ENCODE peak calls at places on chromosomes 12 and 14, in six cellular contexts. K, J, W, M, D and Q are unnamed samples.

GRCh38 chr12:91778938-91779400 is 366.7 kb downstream of the BTG1 start:
- DNase-seq in D (peak), K (no peak), M (peak), J (peak), W (peak), Q (no peak)

GRCh38 chr12:93183940-93184663 is 193.6 kb upstream of the NUDT4 start:
- DNase-seq in W (peak), D (no peak), J (no peak), M (no peak), K (no peak), Q (no peak)

GRCh38 chr12:132069336-132069985 is 74.7 kb downstream of the DDX51 start:
- DNase-seq in J (no peak), W (no peak), K (no peak), D (no peak), M (no peak), Q (no peak)

GRCh38 chr14:95524706-95525512 is 8.5 kb upstream of the SYNE3 start:
- DNase-seq in K (no peak), M (peak), J (no peak), D (peak), W (no peak), Q (no peak)

GRCh38 chr14:24179961-24180726 is 8.3 kb downstream of the REC8 start:
- DNase-seq in K (no peak), M (no peak), D (no peak), W (no peak), J (no peak), Q (no peak)

GRCh38 chr14:73553845-73554244 is 4.9 kb downstream of the HEATR4 start:
- DNase-seq in K (no peak), W (no peak), D (no peak), M (no peak), J (no peak), Q (no peak)

GRCh38 chr14:101583006-101583708 is 21.9 kb downstream of the DIO3 start:
- DNase-seq in J (no peak), D (no peak), W (no peak), K (no peak), M (no peak), Q (no peak)

GRCh38 chr12:88235183-88235833 is 93.2 kb downstream of the TMTC3 start:
- DNase-seq in K (no peak), W (peak), D (no peak), M (no peak), J (no peak), Q (no peak)

GRCh38 chr12:66482880-66483279 is 180.6 kb downstream of the HELB start:
- DNase-seq in W (no peak), D (no peak), M (no peak), J (no peak), K (no peak), Q (no peak)

DNA sequence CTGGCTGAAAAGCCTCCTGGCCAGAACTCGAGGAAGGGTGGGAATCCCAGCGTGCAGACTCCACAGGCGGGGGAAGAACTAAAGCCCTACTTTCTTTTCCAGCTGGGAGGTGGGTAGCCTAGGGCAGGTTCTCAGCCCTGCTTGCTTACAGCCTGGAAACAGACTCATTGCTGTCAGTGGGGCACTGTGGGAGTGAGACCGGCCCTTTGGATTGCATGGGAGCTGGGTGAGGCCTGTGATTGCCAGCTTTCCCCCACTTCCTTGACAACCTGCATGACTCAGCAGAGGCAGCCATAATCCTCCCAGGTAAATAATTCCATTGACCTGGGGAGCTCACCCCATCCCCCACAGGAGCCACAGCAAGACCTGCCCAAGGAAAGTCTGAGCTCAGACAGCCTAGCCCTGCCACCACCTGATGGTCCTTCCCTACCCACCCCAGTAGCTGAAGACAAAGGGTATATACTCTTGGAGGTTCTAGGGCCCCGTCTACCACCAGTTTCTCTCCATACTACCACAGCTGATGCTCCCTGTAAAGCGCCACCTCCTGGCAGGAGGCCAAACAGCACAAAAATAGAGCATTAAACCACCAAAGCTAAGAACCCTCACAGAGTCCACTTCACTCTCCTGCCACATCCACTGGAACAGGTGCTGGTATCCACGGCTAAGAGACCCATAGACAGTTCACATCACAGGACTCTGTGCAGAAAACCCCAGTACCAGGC is 294.1 kb downstream of the SEC23A start:
- DNase-seq in M (peak), J (no peak), K (peak), W (no peak), D (peak), Q (peak)
- TF ChIP-seq ATF3 in M (no peak), J (no peak), K (no peak), W (no peak), D (no peak), Q (no peak)

DNA sequence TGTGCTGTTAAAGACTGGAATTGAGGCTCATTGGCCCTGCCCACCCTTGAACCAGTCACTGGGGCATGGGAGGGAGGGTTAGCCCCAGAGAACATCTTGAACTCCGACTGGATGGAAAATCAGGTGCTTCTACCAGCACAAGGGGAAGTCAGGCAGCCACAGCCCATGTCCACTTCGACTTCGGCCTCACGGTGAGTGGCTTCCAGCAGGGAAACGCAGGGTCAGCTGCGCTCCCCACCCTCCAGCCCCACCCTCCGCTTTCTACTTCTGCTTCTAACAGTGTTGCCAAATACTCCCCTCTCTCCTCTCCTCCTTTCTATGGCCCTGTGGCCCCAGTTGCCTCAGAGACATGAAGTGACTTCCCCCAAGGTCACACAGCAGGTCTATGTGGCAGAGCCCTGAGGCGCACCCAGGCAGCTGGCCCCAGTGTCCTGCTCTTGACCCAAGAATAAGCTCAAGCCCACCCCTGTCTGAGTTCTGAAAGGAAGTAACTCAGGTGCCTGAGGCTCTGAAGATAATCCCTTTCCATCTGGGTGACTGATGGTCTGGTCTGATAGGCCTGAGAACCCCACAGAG is 11.9 kb upstream of the SH2B3 start:
- DNase-seq in D (no peak), J (no peak), M (no peak), W (no peak), K (no peak), Q (no peak)
- TF ChIP-seq ATF3 in D (no peak), J (no peak), M (no peak), W (no peak), K (no peak), Q (no peak)

DNA sequence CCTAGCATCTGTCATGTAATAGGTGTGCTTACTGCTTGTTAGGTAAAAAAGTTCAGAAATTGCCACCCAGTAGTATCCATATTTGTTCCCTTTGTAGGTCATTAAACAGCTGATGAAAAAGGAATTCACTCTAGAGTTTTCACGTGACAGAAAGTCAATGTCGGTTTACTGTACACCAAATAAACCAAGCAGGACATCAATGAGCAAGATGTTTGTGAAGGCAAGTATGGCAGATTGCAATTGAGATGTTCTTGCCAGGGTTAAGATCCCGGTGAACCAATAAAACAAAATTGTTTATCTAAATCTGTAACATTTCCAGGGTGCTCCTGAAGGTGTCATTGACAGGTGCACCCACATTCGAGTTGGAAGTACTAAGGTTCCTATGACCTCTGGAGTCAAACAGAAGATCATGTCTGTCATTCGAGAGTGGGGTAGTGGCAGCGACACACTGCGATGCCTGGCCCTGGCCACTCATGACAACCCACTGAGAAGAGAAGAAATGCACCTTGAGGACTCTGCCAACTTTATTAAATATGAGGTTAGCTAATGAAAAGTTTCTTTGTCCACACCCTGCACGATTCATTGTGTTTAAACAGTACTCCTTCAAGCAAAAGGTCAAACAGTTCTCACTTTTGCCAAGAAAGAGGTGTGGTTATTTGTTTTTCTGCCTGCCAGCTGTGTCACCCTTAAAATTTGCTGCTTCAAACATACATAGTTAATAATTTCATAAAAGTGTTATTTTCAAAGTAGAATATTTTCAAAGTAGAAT is 58.3 kb downstream of the ATP2A2 start:
- DNase-seq in J (no peak), M (no peak), D (no peak), W (no peak), K (peak), Q (no peak)
- TF ChIP-seq ATF3 in J (no peak), M (no peak), D (no peak), W (no peak), K (no peak), Q (no peak)

GRCh38 chr12:105454688-105455087 is 124.2 kb downstream of the C12orf75 start:
- DNase-seq in W (no peak), M (no peak), D (no peak), K (no peak), J (no peak), Q (no peak)
- TF ChIP-seq ATF3 in W (no peak), M (no peak), D (no peak), K (no peak), J (no peak), Q (no peak)

GRCh38 chr12:43914923-43915468 is 79.1 kb downstream of the TMEM117 start:
- DNase-seq in M (no peak), J (no peak), W (no peak), D (peak), K (no peak), Q (no peak)
- TF ChIP-seq ATF3 in M (no peak), J (no peak), W (no peak), D (no peak), K (no peak), Q (no peak)